ENCODE peak calls at places on chromosome 18, in five cellular contexts. K is suprapubic skin, U is tibial nerve, H is neuronal stem cell, X is psoas muscle. N is an unnamed sample.

GRCh38 chr18:38445485-38446145 is 880.0 kb upstream of the CELF4 start:
- DNase-seq in X (no peak), H (no peak), K (no peak), U (no peak), N (no peak)

GRCh38 chr18:23191952-23192662 is 56.8 kb downstream of the CABLES1 start:
- DNase-seq in H (no peak), K (no peak), U (no peak), X (peak; percentile 50), N (peak; percentile 41)

GRCh38 chr18:26579941-26580618 is 31.7 kb upstream of the KCTD1 start:
- DNase-seq in K (no peak), X (no peak), U (no peak), H (no peak), N (no peak)

GRCh38 chr18:34031810-34032209 is 192.9 kb downstream of the NOL4 start:
- DNase-seq in H (no peak), U (no peak), X (no peak), K (no peak), N (no peak)

GRCh38 chr18:58218111-58218510 is 174.1 kb downstream of the NEDD4L start:
- DNase-seq in H (no peak), K (no peak), X (no peak), U (no peak), N (no peak)

GRCh38 chr18:24421831-24422230 is 4.6 kb upstream of the IMPACT start:
- DNase-seq in U (no peak), X (no peak), K (no peak), H (no peak), N (no peak)

GRCh38 chr18:75016025-75016717 is 192.8 kb downstream of the PTGR3 start:
- DNase-seq in H (no peak), X (no peak), K (no peak), U (no peak), N (no peak)

GRCh38 chr18:26405190-26405781 is 143.1 kb downstream of the KCTD1 start:
- DNase-seq in H (no peak), U (no peak), K (no peak), X (no peak), N (peak; percentile 6)

GRCh38 chr18:75884728-75885127 is 457.2 kb upstream of the SMIM21 start:
- DNase-seq in K (no peak), X (no peak), U (no peak), H (no peak), N (no peak)

GRCh38 chr18:34122724-34123334 is 101.9 kb downstream of the NOL4 start:
- DNase-seq in U (no peak), K (no peak), X (no peak), H (peak; percentile 44), N (peak; percentile 29)

GRCh38 chr18:66495844-66496243 is 108.0 kb downstream of the CDH19 start:
- DNase-seq in K (no peak), H (peak; percentile 75), X (peak; percentile 20), U (no peak), N (no peak)

GRCh38 chr18:5527603-5528002 is 16.2 kb downstream of the EPB41L3 start:
- DNase-seq in X (peak; percentile 53), K (no peak), H (no peak), U (peak; percentile 33), N (no peak)

GRCh38 chr18:475202-475624 is 25.3 kb downstream of the COLEC12 start:
- DNase-seq in H (no peak), X (no peak), U (no peak), K (no peak), N (no peak)

GRCh38 chr18:31557446-31557845 is 34.2 kb upstream of the TTR start:
- DNase-seq in K (no peak), U (no peak), H (no peak), X (no peak), N (no peak)

DNA sequence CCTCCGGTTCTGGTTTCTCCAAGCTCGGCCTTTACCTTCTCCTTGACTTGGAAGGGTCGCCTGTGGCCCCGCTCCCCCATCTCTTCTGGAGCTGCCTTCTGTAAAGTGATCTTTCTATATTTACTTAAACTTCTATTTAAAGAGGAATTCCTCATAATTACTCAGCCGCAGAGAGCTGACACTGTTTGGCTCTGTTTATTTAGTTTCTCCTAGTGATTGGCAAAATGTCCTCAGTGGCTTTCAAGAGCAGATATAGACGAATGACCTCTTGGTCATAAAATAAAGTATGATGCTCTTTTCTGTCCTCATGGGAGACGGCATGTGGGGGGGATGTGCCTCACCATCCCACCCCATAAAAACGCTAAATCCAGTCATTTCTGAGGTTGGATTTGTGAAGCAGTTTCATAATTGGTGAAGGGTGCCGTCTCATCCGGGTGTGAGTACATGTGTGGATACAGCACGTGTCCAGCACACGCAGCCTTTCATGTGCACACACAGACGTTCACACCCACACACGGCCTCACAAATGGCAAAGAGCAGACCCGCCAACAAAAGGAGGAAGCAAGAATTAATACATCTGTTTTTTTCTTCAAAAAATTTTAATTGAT is 43.4 kb upstream of the SMAD7 start:
- DNase-seq in U (no peak), K (no peak), H (no peak), X (peak; percentile 55), N (no peak)
- H3K4me1 ChIP-seq in U (peaks cover 17% of the 10 kb centered on the region), K (peaks cover 41% of the 10 kb centered on the region), H (peaks cover 22% of the 10 kb centered on the region), X (peaks cover 23% of the 10 kb centered on the region), N (peaks cover 13% of the 10 kb centered on the region)

DNA sequence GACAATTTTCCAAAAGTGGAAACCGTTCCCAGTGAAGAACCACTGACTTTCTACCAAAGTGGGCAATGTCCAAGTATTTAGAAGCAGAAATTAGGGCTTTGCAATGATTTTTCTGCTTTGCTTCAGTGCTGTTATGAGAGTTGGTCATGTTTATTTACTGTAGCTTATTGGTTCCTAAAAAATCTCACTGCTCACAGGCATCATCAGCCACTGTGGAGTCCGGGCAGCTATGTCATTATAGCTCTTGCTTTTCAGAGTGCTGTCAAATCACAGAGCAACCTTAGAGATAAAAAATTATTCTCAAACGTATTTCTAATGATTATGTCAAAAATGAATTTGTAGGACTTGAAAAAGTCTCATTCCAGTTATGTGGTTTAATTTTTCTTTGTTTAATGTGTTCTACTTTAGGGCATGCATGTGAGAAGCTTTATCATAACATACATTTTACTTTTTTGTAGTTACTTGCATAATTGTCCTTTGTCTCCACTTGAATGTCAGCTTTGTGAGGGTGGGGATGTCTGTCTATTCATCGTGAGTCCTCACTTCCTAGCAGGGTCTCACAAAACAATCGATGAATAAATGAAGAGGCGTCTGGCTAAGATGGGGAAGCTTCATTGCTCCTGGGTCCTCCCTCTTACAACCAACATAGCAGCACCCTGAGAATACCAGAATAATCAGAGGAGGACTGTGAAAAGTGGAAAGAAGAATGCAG is 117.6 kb downstream of the TPGS2 start:
- DNase-seq in H (no peak), K (no peak), X (no peak), U (no peak), N (no peak)
- H3K27ac ChIP-seq in H (no peak overlapping the region), K (no peak overlapping the region), X (no peak overlapping the region), U (peak overlapping the region; percentile 11), N (no peak overlapping the region)

GRCh38 chr18:45671366-45671765 is 52.6 kb upstream of the SLC14A1 start:
- DNase-seq in U (no peak), X (no peak), H (no peak), K (no peak), N (no peak)
- H3K4me3 ChIP-seq in U (no peak overlapping the region), X (no peak overlapping the region), H (no peak overlapping the region), K (no peak overlapping the region), N (no peak overlapping the region)

DNA sequence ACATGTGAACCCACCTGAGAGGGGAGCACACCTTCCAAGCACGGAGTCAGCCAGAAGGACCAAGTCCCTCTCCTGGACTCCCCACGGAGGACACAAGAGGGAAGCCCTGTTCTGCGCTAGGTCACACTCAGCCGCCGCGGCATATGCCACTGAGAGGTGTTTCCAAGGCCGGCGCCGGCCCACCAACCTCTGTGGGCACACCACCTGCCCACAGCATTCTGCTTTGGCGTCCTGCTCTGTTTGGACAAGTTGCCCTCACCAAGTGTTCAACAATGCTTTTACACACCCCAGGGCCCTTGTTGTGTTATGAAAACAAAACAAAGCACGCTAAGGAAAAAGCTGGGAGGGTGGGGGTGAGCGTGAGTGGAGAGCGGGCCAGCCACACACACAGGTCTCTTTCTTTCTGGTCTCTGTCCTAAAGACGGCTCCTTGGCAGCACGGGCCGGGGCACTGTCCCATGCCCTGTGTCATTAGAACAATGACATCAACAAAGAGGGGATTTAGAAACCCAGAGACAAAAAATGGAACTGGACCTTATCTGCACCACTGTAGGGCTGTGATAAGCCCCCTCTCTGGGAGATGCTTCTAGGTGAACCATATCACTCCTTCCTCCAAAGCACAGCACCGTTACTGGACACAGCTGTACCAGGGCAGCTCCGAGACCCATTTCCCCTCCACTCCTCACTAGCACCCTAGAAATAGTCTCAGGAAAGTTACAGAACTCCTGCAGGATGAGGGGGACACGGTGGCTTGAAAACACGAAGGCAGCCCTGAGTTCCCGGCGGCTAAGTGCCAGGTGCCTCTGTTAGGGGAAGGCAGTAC is 17.0 kb downstream of the SMAD7 start:
- DNase-seq in U (no peak), H (no peak), K (no peak), X (no peak), N (no peak)
- H3K4me1 ChIP-seq in U (peaks cover 80% of the 10 kb centered on the region), H (peaks cover 33% of the 10 kb centered on the region), K (peaks cover 94% of the 10 kb centered on the region), X (peaks cover 86% of the 10 kb centered on the region), N (peaks cover 95% of the 10 kb centered on the region)

GRCh38 chr18:77056399-77057015 is 76.1 kb downstream of the MBP start:
- DNase-seq in U (no peak), H (no peak), X (no peak), K (no peak), N (no peak)
- H3K27ac ChIP-seq in U (peak overlapping the region; percentile 74), H (no peak overlapping the region), X (peak overlapping the region; percentile 83), K (peak overlapping the region; percentile 70), N (peak overlapping the region; percentile 91)

GRCh38 chr18:48670751-48671560 is 132.1 kb downstream of the CTIF start:
- DNase-seq in H (no peak), U (no peak), K (no peak), X (no peak), N (no peak)
- H3K4me3 ChIP-seq in H (no peak overlapping the region), U (no peak overlapping the region), K (no peak overlapping the region), X (no peak overlapping the region), N (no peak overlapping the region)

DNA sequence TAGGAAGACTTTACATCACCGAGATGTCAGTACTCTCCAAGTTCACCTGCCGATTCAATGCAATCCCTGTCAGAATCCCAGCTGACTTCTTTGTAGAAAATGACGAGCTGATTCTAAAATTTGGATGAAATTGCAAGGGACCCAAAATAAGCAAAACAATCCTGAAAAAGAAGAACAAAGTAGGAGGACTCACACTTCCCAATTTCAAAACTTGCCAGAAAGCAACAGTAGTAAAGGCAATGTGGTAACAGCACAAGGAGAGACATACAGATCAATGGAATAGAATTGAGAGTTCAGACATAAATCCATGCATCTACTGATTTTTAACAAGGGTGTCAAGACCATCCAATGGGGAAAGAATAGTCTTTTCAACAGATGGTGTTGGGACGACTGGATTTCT is 52.2 kb downstream of the SMAD7 start:
- DNase-seq in U (no peak), X (no peak), H (no peak), K (no peak), N (no peak)
- H3K4me1 ChIP-seq in U (peaks cover 19% of the 10 kb centered on the region), X (peaks cover 11% of the 10 kb centered on the region), H (peaks cover 9% of the 10 kb centered on the region), K (peaks cover 24% of the 10 kb centered on the region), N (no peaks in the 10 kb centered on the region)

N was measured in CD4-positive, CD25-positive, alpha-beta regulatory T cell.